ENCODE peak calls at places on chromosomes 16 and 17, in seven cellular contexts. C, V, S, D, G, R and Y are unnamed samples.

GRCh38 chr17:35715416-35715815 is 16.0 kb upstream of the RASL10B start:
- DNase-seq in G (no peak), C (no peak), V (no peak), R (no peak), D (no peak), S (no peak), Y (no peak)

GRCh38 chr16:4846503-4846900 is 586 bp downstream of the GLYR1 start:
- DNase-seq in C (no peak), S (peak; percentile 29), D (no peak), G (no peak), R (no peak), V (peak; percentile 47), Y (no peak)

GRCh38 chr17:66751771-66752170 is 83.1 kb upstream of the CACNG5 start:
- DNase-seq in G (no peak), D (no peak), C (no peak), V (no peak), R (no peak), S (no peak), Y (no peak)

GRCh38 chr17:42653179-42654124 is 5.6 kb upstream of the TUBG2 start:
- DNase-seq in C (no peak), S (no peak), G (no peak), D (no peak), V (peak; percentile 49), R (no peak), Y (no peak)

GRCh38 chr17:66427134-66427533 is 124.7 kb downstream of the PRKCA start:
- DNase-seq in V (no peak), C (no peak), S (no peak), D (no peak), R (no peak), G (no peak), Y (no peak)

GRCh38 chr16:68908000-68908313 is 64.6 kb downstream of the TANGO6 start:
- DNase-seq in S (no peak), V (no peak), R (no peak), D (no peak), G (no peak), C (no peak), Y (no peak)

GRCh38 chr16:8173111-8173644 is 417.1 kb downstream of the TMEM114 start:
- DNase-seq in D (peak; percentile 1), C (no peak), V (peak; percentile 27), S (peak; percentile 1), R (no peak), G (peak; percentile 51), Y (no peak)

GRCh38 chr16:56931769-56932587 is at the start of gene HERPUD1:
- DNase-seq in V (peak; percentile 98), C (peak; percentile 96), S (peak; percentile 99), D (peak; percentile 86), G (peak; percentile 99), R (peak; percentile 94), Y (peak; percentile 87)

GRCh38 chr17:9158545-9159452 is 137.5 kb downstream of the NTN1 start:
- DNase-seq in D (no peak), V (no peak), S (no peak), G (no peak), C (no peak), R (no peak), Y (no peak)

GRCh38 chr16:54050281-54051210 is 236.0 kb downstream of the IRX3 start:
- DNase-seq in V (no peak), R (no peak), C (no peak), S (no peak), D (no peak), G (no peak), Y (no peak)

GRCh38 chr17:80559688-80560290 is 15.2 kb downstream of the RPTOR start:
- DNase-seq in R (no peak), G (no peak), C (no peak), D (no peak), V (no peak), S (no peak), Y (no peak)

GRCh38 chr16:79250457-79251098 is 350.0 kb downstream of the MAF start:
- DNase-seq in V (no peak), S (no peak), R (no peak), D (no peak), G (no peak), C (no peak), Y (no peak)

GRCh38 chr16:85028638-85029412 is 1.2 kb downstream of the KIAA0513 start:
- DNase-seq in D (peak; percentile 69), C (no peak), R (peak; percentile 44), S (peak; percentile 58), V (peak; percentile 65), G (no peak), Y (no peak)

GRCh38 chr17:7856081-7856791 is 1.1 kb downstream of the NAA38 start:
- DNase-seq in S (no peak), C (no peak), D (no peak), G (no peak), R (no peak), V (no peak), Y (no peak)

GRCh38 chr16:912684-913613 is 57.8 kb downstream of the LMF1 start:
- DNase-seq in S (no peak), R (no peak), D (no peak), C (no peak), V (no peak), G (peak; percentile 81), Y (no peak)

GRCh38 chr17:46978489-46979022 is 497 bp downstream of the RPRML start:
- DNase-seq in C (no peak), R (no peak), D (no peak), S (no peak), V (no peak), G (no peak), Y (no peak)

GRCh38 chr17:57372156-57372555 is 115.8 kb downstream of the MSI2 start:
- DNase-seq in C (no peak), S (no peak), V (no peak), D (peak; percentile 57), G (no peak), R (no peak), Y (no peak)

GRCh38 chr16:84072014-84072413 is 29.4 kb upstream of the SLC38A8 start:
- DNase-seq in G (no peak), V (no peak), S (no peak), C (no peak), D (peak; percentile 13), R (no peak), Y (no peak)

GRCh38 chr17:81723651-81724209 is 11.6 kb downstream of the SLC25A10 start:
- DNase-seq in D (no peak), S (no peak), V (no peak), C (no peak), G (no peak), R (no peak), Y (no peak)

GRCh38 chr16:57263585-57264351 is 18.7 kb downstream of the ARL2BP start:
- DNase-seq in R (no peak), G (no peak), C (no peak), S (no peak), V (no peak), D (no peak), Y (no peak)

GRCh38 chr16:12729448-12729847 is 74.2 kb downstream of the CPPED1 start:
- DNase-seq in G (no peak), D (no peak), R (no peak), C (no peak), S (no peak), V (no peak), Y (no peak)

GRCh38 chr17:77884019-77884418 is 74.5 kb upstream of the TNRC6C start:
- DNase-seq in D (no peak), S (no peak), G (peak; percentile 86), R (no peak), V (no peak), C (no peak), Y (no peak)